ENCODE peak calls at places on chromosomes 4 and X, in seven cellular contexts. S, E, N, V, Y, I and L are unnamed samples. For H3K4me1, the result is how much of the 10 kb centered on the place peaks cover.

GRCh38 chr4:183158062-183158461 is 59.0 kb downstream of the WWC2 start:
- DNase-seq in S (no peak), E (peak), N (no peak), V (no peak), Y (peak), I (no peak), L (no peak)

GRCh38 chr4:55866973-55867574 is 13.6 kb downstream of the EXOC1 start:
- DNase-seq in S (peak), E (peak), N (peak), V (peak), Y (peak), I (no peak), L (no peak)

GRCh38 chr4:75513529-75514130 is 573 bp downstream of the RCHY1 start:
- DNase-seq in S (no peak), E (peak), N (peak), V (peak), Y (peak), I (no peak), L (no peak)

GRCh38 chrX:53284684-53285447 is 3.5 kb upstream of the IQSEC2 start:
- DNase-seq in S (peak), E (no peak), N (peak), V (peak), Y (peak), I (peak), L (peak)

GRCh38 chr4:89152972-89153371 is 41.6 kb downstream of the TIGD2 start:
- DNase-seq in S (peak), E (peak), N (peak), V (no peak), Y (peak), I (no peak), L (no peak)

GRCh38 chrX:42944381-42944998 is 166.5 kb upstream of the PPP1R2C start:
- DNase-seq in S (peak), E (no peak), N (no peak), V (peak), Y (no peak), I (no peak), L (no peak)

GRCh38 chrX:12758291-12758690 is 32.9 kb upstream of the PRPS2 start:
- DNase-seq in S (no peak), E (no peak), N (no peak), V (no peak), Y (peak), I (no peak), L (no peak)

GRCh38 chr4:86221076-86221475 is 138.8 kb downstream of the MAPK10 start:
- DNase-seq in S (no peak), E (peak), N (peak), V (no peak), Y (no peak), I (no peak), L (no peak)

GRCh38 chrX:11665144-11666040 is at the start of gene ARHGAP6:
- DNase-seq in S (peak), E (peak), N (peak), V (no peak), Y (peak), I (peak), L (peak)

GRCh38 chr4:86594559-86595425 is 677 bp downstream of the PTPN13 start:
- DNase-seq in S (peak), E (peak), N (peak), V (peak), Y (peak), I (peak), L (peak)

GRCh38 chrX:73577368-73577767 is 14.4 kb downstream of the CHIC1 start:
- DNase-seq in S (peak), E (peak), N (peak), V (no peak), Y (peak), I (no peak), L (no peak)

GRCh38 chr4:153223935-153224334 is 19.7 kb downstream of the TRIM2 start:
- DNase-seq in S (peak), E (peak), N (no peak), V (no peak), Y (peak), I (no peak), L (no peak)

GRCh38 chrX:100928660-100929613 is at the start of gene XKRX:
- DNase-seq in S (peak), E (peak), N (peak), V (no peak), Y (peak), I (peak), L (peak)

GRCh38 chr4:25235401-25235800 is 1.6 kb downstream of the PI4K2B start:
- DNase-seq in S (no peak), E (no peak), N (no peak), V (no peak), Y (no peak), I (no peak), L (no peak)

GRCh38 chrX:57137481-57137880 is 284 bp upstream of the SPIN2A start:
- DNase-seq in S (peak), E (peak), N (peak), V (no peak), Y (peak), I (no peak), L (no peak)

GRCh38 chr4:87807402-87807801 is 8.0 kb downstream of the IBSP start:
- DNase-seq in S (no peak), E (peak), N (no peak), V (no peak), Y (peak), I (no peak), L (no peak)

GRCh38 chr4:121726642-121727268 is 30.0 kb upstream of the ANXA5 start:
- DNase-seq in S (peak), E (peak), N (peak), V (no peak), Y (peak), I (no peak), L (no peak)

GRCh38 chr4:153188966-153189801 is 15.1 kb upstream of the TRIM2 start:
- DNase-seq in S (no peak), E (peak), N (no peak), V (no peak), Y (peak), I (no peak), L (no peak)

GRCh38 chrX:48531359-48531954 is 8.1 kb upstream of the TBC1D25 start:
- DNase-seq in S (peak), E (peak), N (no peak), V (no peak), Y (peak), I (no peak), L (no peak)

GRCh38 chr4:13527983-13528822 is 16.1 kb downstream of the NKX3-2 start:
- DNase-seq in S (peak), E (no peak), N (no peak), V (no peak), Y (no peak), I (no peak), L (no peak)

DNA sequence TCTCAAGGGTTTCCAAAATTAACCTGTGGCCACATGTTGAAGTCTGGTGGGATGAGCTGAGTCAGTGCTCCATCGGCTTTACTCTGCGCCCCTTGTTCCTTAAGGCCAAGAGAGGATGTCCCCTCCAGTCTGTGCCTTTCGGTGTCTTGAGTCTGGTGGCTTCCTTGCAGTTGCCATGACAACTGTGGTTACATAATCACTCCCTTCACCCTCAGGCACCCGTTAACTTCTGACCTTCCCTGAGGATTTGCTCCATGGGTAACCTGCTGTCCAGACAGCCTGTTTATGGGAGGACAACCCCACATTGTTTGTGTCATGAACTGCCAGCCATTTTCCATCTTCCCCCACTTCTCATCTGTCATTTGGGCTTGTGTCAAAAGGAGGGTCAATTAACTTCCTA is 401.1 kb upstream of the LCORL start:
- DNase-seq in S (peak), E (no peak), N (no peak), V (no peak), Y (no peak), I (no peak), L (no peak)
- H3K4me1 ChIP-seq in S (under half), E (under half), N (under half), V (under half), Y (under half), I (under half), L (under half)

GRCh38 chr4:1198070-1198844 is 25.9 kb upstream of the SPON2 start:
- DNase-seq in S (no peak), E (peak), N (no peak), V (no peak), Y (peak), I (peak), L (no peak)
- H3K4me3 ChIP-seq in S (no peak), E (no peak), N (no peak), V (no peak), Y (no peak), I (no peak), L (no peak)

DNA sequence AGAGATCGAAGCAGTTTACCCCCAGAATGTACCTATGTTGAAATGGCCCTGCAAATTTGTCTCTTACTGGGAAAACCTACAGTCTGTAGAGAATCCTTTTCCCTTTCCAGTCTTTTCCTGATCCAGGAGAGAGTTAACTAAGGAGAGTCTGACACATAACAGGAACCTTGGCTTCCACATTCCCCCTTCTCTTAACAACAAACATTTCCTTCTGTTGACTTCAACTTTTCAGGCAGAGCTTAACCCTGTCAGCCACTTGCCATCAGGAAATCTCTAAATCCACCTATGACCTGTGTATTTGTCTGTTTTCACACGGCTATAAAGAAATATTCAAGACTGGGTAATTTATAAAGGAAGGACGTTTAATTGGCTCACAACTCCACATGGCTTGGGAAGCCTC is 45.6 kb upstream of the GPR78 start:
- DNase-seq in S (peak), E (no peak), N (no peak), V (no peak), Y (no peak), I (no peak), L (no peak)
- H3K9ac ChIP-seq in S (no peak), E (no peak), N (no peak), V (no peak), Y (no peak), I (no peak), L (no peak)

GRCh38 chrX:130861462-130861861 is 41.5 kb downstream of the ENOX2 start:
- DNase-seq in S (no peak), E (no peak), N (no peak), V (no peak), Y (no peak), I (no peak), L (no peak)

GRCh38 chrX:130851569-130851968 is 51.4 kb downstream of the ENOX2 start:
- DNase-seq in S (no peak), E (peak), N (no peak), V (no peak), Y (no peak), I (no peak), L (no peak)

DNA sequence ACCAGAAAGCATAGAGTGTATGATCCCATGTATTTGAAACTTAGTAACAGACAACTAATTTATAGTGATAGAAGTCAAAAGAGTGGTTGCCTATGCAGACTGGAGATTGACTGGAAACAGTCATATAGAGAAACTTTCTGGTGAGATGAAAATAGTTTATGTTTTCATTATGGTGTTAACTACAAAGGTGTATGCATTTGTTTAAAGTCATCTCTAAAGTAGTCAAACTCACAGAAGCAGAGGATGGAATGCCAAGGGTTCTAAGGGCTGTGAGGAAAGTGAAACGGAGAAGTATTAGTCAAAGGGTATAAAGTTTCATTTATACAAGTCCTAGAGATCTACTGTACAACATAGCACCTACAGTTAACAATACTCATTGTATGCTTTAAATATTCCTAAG is 45.8 kb downstream of the ENOX2 start:
- DNase-seq in S (no peak), E (no peak), N (no peak), V (no peak), Y (no peak), I (no peak), L (no peak)
- H3K4me1 ChIP-seq in S (under half), E (under half), N (under half), V (under half), Y (under half), I (under half), L (under half)

DNA sequence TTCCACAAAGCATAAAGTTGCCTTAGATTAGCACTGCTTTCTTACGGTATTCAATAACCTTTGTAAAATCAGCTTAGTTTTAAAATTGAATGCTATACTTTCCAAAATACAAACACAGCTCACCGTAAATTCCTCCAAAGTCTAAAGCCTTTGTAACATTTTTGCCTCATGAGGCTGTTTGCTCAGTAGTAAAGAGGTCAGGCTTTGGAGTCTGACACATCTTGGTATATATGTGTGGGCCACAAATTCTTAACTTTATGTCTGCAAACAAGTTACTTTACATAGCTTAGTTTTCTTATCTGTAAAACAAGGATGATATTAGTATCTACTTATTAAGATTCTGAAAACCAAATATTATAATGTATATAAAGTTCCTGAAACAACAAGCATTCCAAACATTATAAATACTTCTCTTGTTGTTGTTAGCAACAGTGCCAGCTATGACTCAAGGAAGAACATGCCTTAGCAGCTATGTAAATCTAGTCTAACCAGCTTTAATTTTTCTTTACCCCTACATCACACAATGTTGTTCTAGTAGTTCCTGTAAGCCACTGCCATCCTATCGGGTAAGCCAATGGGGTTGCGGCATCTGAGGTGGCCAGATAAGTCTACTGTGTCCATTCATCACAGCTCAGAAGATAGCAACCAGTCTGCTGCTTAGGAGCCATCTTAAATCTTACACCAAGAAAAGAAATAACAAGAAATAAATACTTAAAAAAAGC is 709.0 kb downstream of the KLHL13 start:
- DNase-seq in S (no peak), E (peak), N (no peak), V (no peak), Y (no peak), I (no peak), L (no peak)
- H3K4me3 ChIP-seq in S (no peak), E (no peak), N (no peak), V (no peak), Y (no peak), I (no peak), L (no peak)

DNA sequence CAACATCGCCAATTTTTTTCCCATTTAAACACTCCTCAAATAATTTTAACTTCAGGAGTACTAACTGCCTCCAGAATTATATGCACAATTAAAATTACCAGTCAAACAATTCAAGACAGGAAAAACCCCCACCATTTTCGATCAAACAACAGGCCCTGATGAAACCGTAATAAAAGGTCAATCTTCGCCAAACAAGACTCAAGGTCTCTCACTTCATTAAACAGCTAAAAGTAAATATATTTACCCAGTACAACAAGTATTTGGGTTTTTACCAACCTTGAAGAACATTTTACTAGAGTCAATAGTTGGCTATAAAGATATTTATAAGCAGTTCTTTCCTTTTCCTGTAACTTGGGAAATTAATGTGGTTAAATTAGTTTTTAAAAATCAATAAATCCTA is 28.3 kb downstream of the RFC1 start:
- DNase-seq in S (no peak), E (no peak), N (no peak), V (no peak), Y (no peak), I (no peak), L (no peak)
- H3K9ac ChIP-seq in S (no peak), E (no peak), N (no peak), V (no peak), Y (no peak), I (no peak), L (no peak)

GRCh38 chrX:149493567-149494562 is 11.2 kb downstream of the IDS start:
- DNase-seq in S (peak), E (no peak), N (no peak), V (no peak), Y (peak), I (no peak), L (no peak)

GRCh38 chrX:149497054-149497453 is 8.1 kb downstream of the IDS start:
- DNase-seq in S (no peak), E (no peak), N (no peak), V (no peak), Y (no peak), I (no peak), L (no peak)

GRCh38 chrX:149497626-149498025 is 7.5 kb downstream of the IDS start:
- DNase-seq in S (no peak), E (peak), N (no peak), V (no peak), Y (peak), I (no peak), L (no peak)

GRCh38 chrX:149495573-149496071 is 9.5 kb downstream of the IDS start:
- DNase-seq in S (peak), E (peak), N (no peak), V (no peak), Y (peak), I (no peak), L (no peak)

GRCh38 chrX:149494844-149495565 is 10.1 kb downstream of the IDS start:
- DNase-seq in S (no peak), E (peak), N (no peak), V (no peak), Y (no peak), I (no peak), L (no peak)
- H3K4me1 ChIP-seq in S (under half), E (under half), N (under half), V (under half), Y (under half), I (under half), L (under half)

GRCh38 chrX:154140206-154140605 is 3.8 kb upstream of the OPN1LW start:
- DNase-seq in S (no peak), E (no peak), N (no peak), V (no peak), Y (no peak), I (no peak), L (no peak)

GRCh38 chrX:154135458-154136229 is 8.4 kb upstream of the OPN1LW start:
- DNase-seq in S (no peak), E (no peak), N (no peak), V (no peak), Y (peak), I (no peak), L (no peak)

GRCh38 chrX:154140742-154141141 is 3.3 kb upstream of the OPN1LW start:
- DNase-seq in S (no peak), E (no peak), N (no peak), V (no peak), Y (no peak), I (no peak), L (no peak)

GRCh38 chrX:154138857-154139256 is 5.2 kb upstream of the OPN1LW start:
- DNase-seq in S (no peak), E (no peak), N (no peak), V (no peak), Y (no peak), I (no peak), L (no peak)

GRCh38 chrX:154136627-154137161 is 7.3 kb upstream of the OPN1LW start:
- DNase-seq in S (peak), E (peak), N (peak), V (peak), Y (peak), I (peak), L (peak)
- H3K4me3 ChIP-seq in S (no peak), E (no peak), N (peak), V (no peak), Y (peak), I (no peak), L (no peak)

DNA sequence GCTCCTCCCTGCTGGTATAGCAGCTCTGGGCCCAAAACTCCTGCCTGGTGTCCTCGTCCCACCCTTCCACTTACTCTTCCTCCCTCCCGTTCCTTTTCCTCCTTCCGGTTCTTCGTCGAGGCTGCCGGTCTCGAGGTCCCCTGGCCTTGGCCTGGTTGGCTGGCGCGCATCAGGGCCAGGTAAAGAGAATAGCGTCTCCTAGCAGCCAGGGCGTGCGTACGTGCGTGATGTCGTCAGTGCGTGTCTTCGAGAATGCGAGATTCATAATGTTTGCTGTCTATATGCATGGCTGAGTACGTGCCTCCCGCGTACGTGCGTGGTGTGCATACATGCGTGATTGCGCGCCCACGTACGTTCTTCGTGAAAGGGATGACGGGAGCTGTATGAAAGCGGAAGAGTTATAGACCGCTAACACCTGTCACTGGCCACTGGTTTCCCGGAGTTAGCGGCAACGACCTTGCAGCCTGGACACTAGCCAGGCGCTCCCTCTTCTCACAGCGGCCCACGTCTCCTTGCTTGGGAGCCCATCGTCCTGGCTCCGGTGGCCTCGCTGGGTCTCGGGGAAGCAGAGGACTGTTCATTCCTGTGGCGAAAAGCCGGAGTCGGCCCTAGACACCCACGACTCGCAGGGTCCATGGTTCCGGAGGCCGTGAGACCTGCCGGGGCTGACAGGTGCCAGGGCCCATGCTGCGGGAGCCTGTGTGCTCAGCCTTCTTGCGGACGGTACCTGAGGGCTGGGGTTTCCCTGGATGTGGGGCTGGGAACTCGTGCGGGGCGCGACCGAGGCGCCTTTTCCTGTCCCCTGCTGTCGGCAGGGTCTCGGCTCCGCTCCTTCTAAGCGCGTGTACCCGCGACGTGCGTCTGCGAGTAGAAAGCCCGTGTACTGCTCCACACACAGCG is at the start of gene EOLA1:
- DNase-seq in S (peak), E (peak), N (no peak), V (peak), Y (peak), I (peak), L (peak)
- H3K9ac ChIP-seq in S (peak), E (peak), N (no peak), V (peak), Y (peak), I (peak), L (peak)